ENCODE peak calls at places on chromosomes 2 and 18, in seven cellular contexts. J is astrocyte; D is fibroblast of lung; E is psoas muscle; F is esophagus squamous epithelium; A is naive thymus-derived CD4-positive, alpha-beta T cell; Y is right cardiac atrium. L is an unnamed sample.
A peak's percentile ranks its signal among the peaks of the same experiment; 100 is the strongest.

GRCh38 chr2:144505245-144505801 is 14.6 kb downstream of the ZEB2 start:
- DNase-seq in J (peak; percentile 65), D (peak; percentile 69), F (no peak), E (no peak), A (no peak), Y (peak; percentile 55), L (no peak)

GRCh38 chr18:32803571-32803970 is 30.7 kb upstream of the KLHL14 start:
- DNase-seq in Y (no peak), A (no peak), D (no peak), E (no peak), J (peak; percentile 1), F (no peak), L (no peak)

GRCh38 chr2:159129301-159129700 is 157.2 kb downstream of the WDSUB1 start:
- DNase-seq in Y (no peak), E (no peak), A (no peak), F (no peak), D (no peak), J (no peak), L (no peak)

GRCh38 chr2:174878537-174879147 is 114.4 kb upstream of the CHRNA1 start:
- DNase-seq in A (no peak), F (no peak), J (peak; percentile 31), D (peak; percentile 76), Y (no peak), E (no peak), L (peak; percentile 30)

GRCh38 chr18:3652380-3653262 is 202.6 kb downstream of the TGIF1 start:
- DNase-seq in J (peak; percentile 99), D (peak; percentile 99), Y (no peak), A (no peak), F (no peak), E (no peak), L (peak; percentile 91)

GRCh38 chr2:65177754-65178442 is 48.0 kb upstream of the RAB1A start:
- DNase-seq in F (no peak), A (no peak), Y (no peak), J (peak; percentile 35), E (no peak), D (no peak), L (peak; percentile 25)

GRCh38 chr2:157395811-157396210 is 48.1 kb downstream of the CYTIP start:
- DNase-seq in F (no peak), E (no peak), D (no peak), J (no peak), Y (no peak), A (no peak), L (peak; percentile 50)

GRCh38 chr2:98379311-98380202 is 33.3 kb downstream of the CNGA3 start:
- DNase-seq in Y (no peak), E (no peak), J (peak; percentile 10), A (no peak), F (no peak), D (peak; percentile 9), L (no peak)

GRCh38 chr2:201500534-201500933 is 49.0 kb downstream of the STRADB start:
- DNase-seq in J (peak; percentile 23), E (no peak), F (no peak), Y (no peak), A (no peak), D (peak; percentile 58), L (no peak)

GRCh38 chr18:47901624-47902362 is 28.7 kb downstream of the SMAD2 start:
- DNase-seq in E (no peak), D (no peak), Y (no peak), A (peak; percentile 71), J (no peak), F (no peak), L (no peak)

GRCh38 chr2:168550670-168551069 is 94.6 kb downstream of the CERS6 start:
- DNase-seq in Y (no peak), F (no peak), D (no peak), A (no peak), E (no peak), J (no peak), L (no peak)

GRCh38 chr2:212227755-212228154 is 310.8 kb downstream of the ERBB4 start:
- DNase-seq in E (no peak), F (no peak), Y (peak; percentile 20), J (peak; percentile 75), A (no peak), D (peak; percentile 91), L (peak; percentile 40)

GRCh38 chr2:211477537-211478275 is 921.3 kb downstream of the CPS1 start:
- DNase-seq in D (no peak), J (no peak), A (no peak), E (no peak), Y (no peak), F (no peak), L (no peak)

GRCh38 chr2:18645315-18645714 is 55.9 kb upstream of the NT5C1B start:
- DNase-seq in F (no peak), D (no peak), Y (no peak), A (no peak), E (no peak), J (no peak), L (no peak)

GRCh38 chr2:77521931-77522470 is at the start of gene LRRTM4:
- DNase-seq in J (no peak), Y (no peak), F (no peak), A (no peak), E (peak; percentile 37), D (peak; percentile 36), L (peak; percentile 47)

GRCh38 chr2:26352892-26353291 is 6.3 kb upstream of the ADGRF3 start:
- DNase-seq in Y (no peak), F (no peak), J (peak; percentile 48), E (no peak), D (peak; percentile 8), A (no peak), L (no peak)

GRCh38 chr18:76431437-76432273 is 63.4 kb downstream of the ZNF516 start:
- DNase-seq in A (no peak), E (no peak), J (no peak), D (no peak), Y (no peak), F (no peak), L (no peak)

GRCh38 chr18:75659535-75660023 is 232.1 kb upstream of the SMIM21 start:
- DNase-seq in E (no peak), F (no peak), A (no peak), Y (no peak), D (no peak), J (no peak), L (no peak)

DNA sequence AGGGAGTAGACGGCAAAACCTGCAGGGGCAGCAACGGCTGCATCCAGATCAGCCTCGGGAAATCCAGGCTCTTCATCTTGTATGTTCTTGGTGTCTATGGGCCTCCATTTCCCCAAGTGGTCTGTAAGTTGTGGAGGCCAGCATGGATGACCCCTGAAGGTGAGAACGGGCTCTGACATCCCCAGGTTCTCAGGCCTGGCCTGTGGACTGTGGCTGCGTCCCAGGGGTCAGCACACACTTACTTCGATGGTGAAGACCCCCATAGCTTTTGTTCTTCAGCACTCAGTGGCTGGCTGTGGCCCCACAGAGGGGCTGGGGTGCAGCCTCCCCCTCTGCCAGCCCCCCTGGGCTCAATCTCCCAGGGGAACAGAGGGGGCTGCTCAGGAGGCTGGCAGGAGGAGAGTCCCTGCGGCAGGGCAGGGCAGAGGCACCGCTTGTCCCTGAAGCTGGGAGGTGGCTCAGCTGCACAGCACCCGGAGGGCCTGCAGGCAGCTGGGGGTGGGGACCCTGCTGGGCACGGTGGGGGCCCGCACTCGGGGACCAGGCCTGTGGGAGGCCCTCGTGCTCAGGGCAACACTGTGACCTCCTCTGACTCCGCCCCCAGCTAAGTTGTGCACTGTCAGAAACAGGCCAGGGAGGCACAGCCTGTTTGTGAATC is 3.8 kb downstream of the SLC66A3 start:
- DNase-seq in A (no peak), F (no peak), Y (peak; percentile 59), J (no peak), D (no peak), E (no peak), L (no peak)
- H3K9me3 ChIP-seq in A (no peaks in the 10 kb centered on the region), F (no peaks in the 10 kb centered on the region), Y (no peaks in the 10 kb centered on the region), J (no peaks in the 10 kb centered on the region), D (no peaks in the 10 kb centered on the region), E (no peaks in the 10 kb centered on the region), L (no peaks in the 10 kb centered on the region)

GRCh38 chr2:104873689-104874054 is 19.8 kb downstream of the POU3F3 start:
- DNase-seq in J (no peak), Y (no peak), E (no peak), F (no peak), D (no peak), A (no peak), L (no peak)

GRCh38 chr2:104871566-104872033 is 17.7 kb downstream of the POU3F3 start:
- DNase-seq in Y (no peak), A (no peak), F (no peak), E (no peak), J (no peak), D (no peak), L (no peak)

GRCh38 chr2:104872034-104872865 is 18.3 kb downstream of the POU3F3 start:
- DNase-seq in A (no peak), E (no peak), Y (no peak), F (no peak), J (peak; percentile 35), D (no peak), L (no peak)

GRCh38 chr2:104874230-104874629 is 20.3 kb downstream of the POU3F3 start:
- DNase-seq in Y (no peak), E (no peak), F (no peak), J (no peak), A (no peak), D (no peak), L (no peak)

GRCh38 chr2:104872866-104873688 is 19.2 kb downstream of the POU3F3 start:
- DNase-seq in J (peak; percentile 71), A (peak; percentile 41), D (peak; percentile 58), E (no peak), Y (peak; percentile 69), F (no peak), L (peak; percentile 83)
- H3K27ac ChIP-seq in J (no peak overlapping the region), A (no peak overlapping the region), D (no peak overlapping the region), E (no peak overlapping the region), Y (no peak overlapping the region), F (no peak overlapping the region), L (no peak overlapping the region)

DNA sequence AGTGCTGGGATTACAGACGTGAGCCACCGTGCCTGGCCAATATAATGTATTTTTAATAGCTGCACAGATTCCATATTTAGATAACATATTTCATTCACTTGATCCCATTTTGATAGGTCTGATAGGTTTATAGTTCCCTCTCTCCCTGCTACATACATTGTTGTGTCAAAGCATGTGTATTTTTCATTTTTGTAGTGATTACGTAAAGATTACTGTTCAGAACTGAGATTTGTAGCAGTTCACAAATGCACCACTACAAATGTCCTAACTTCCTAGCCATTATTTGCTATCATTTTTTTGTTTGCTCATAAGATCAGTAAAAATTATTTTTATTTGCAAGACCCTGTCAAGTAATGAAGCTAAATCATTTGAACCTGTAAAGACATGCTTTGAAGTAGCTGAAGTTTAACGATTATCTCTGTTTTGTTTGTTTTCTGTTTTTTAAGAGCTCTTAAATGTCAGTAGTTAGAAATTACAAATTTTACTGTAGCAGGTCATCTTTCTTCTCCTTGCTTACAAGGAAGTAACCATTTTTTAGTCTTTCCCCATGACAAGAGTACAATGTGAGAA is 54.0 kb downstream of the EML4 start:
- DNase-seq in F (no peak), J (no peak), E (no peak), D (no peak), Y (no peak), A (no peak), L (no peak)
- H3K4me1 ChIP-seq in F (no peaks in the 10 kb centered on the region), J (no peaks in the 10 kb centered on the region), E (peaks cover 3% of the 10 kb centered on the region), D (peaks cover 6% of the 10 kb centered on the region), Y (no peaks in the 10 kb centered on the region), A (peaks cover 17% of the 10 kb centered on the region), L (peaks cover 14% of the 10 kb centered on the region)

DNA sequence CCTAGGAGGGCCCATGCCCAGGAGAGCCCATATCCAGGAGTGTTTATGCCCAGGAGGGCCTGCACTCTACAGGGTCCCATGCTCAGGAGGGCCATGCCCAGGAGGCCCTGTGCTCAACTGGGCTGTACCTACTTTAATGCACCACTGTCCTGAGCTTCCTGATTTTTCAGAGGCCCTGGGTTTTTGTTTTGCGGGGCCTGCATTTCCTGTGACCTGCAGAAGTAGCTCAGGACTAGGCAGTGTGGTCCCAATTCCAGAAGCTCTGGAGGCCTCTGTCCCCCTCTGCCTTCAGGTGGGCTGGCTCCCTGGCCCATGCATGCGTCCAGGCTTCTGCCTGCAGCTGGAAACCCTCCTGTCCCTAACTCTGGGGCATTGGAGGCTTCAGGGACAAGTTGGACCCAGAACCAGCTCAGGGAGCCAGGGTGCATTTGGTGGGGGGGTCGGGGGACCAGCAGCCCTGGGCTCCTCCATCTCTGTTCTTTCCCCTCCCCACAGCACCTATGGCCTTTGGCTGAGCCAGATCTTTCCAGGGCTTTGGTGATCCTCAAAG is 10.8 kb downstream of the GPR35 start:
- DNase-seq in E (peak; percentile 13), D (no peak), F (no peak), A (no peak), J (no peak), Y (no peak), L (no peak)
- H3K9me3 ChIP-seq in E (no peaks in the 10 kb centered on the region), D (no peaks in the 10 kb centered on the region), F (peaks cover 7% of the 10 kb centered on the region), A (no peaks in the 10 kb centered on the region), J (peaks cover 13% of the 10 kb centered on the region), Y (no peaks in the 10 kb centered on the region), L (no peaks in the 10 kb centered on the region)